ENCODE peak calls at places on chromosomes 11 and 22, in five cellular contexts. P is A549, V is tibial artery, Q is fibroblast of mammary gland, K is WTC11. B is an unnamed sample.

GRCh38 chr11:119094816-119095065 is 6.9 kb downstream of the DPAGT1 start:
- DNase-seq in Q (peak), V (peak), K (peak), P (no peak), B (peak)

GRCh38 chr22:27668828-27669797 is 132.4 kb downstream of the MN1 start:
- DNase-seq in V (no peak), P (peak), K (no peak), Q (peak), B (no peak)

GRCh38 chr11:57109331-57109730 is 72.4 kb upstream of the LRRC55 start:
- DNase-seq in Q (no peak), V (no peak), P (no peak), K (no peak), B (no peak)

GRCh38 chr22:48772286-48772907 is 1055.3 kb downstream of the BRD1 start:
- DNase-seq in V (no peak), K (no peak), Q (no peak), P (no peak), B (no peak)

GRCh38 chr11:113562576-113562975 is 87.4 kb upstream of the DRD2 start:
- DNase-seq in Q (no peak), V (no peak), K (no peak), P (no peak), B (no peak)

GRCh38 chr11:86905252-86905651 is 49.9 kb downstream of the FZD4 start:
- DNase-seq in V (no peak), P (no peak), Q (no peak), K (no peak), B (no peak)

GRCh38 chr11:76839326-76839725 is 21.4 kb upstream of the ACER3 start:
- DNase-seq in K (no peak), Q (no peak), V (no peak), P (no peak), B (no peak)

GRCh38 chr11:96049426-96049825 is 125.5 kb upstream of the MTMR2 start:
- DNase-seq in P (no peak), Q (peak), V (no peak), K (no peak), B (peak)

GRCh38 chr11:80371931-80372330 is 931.1 kb upstream of the TENM4 start:
- DNase-seq in Q (no peak), K (no peak), P (no peak), V (no peak), B (no peak)

GRCh38 chr11:125364085-125364822 is 131.8 kb downstream of the FEZ1 start:
- DNase-seq in V (no peak), K (no peak), Q (no peak), P (no peak), B (peak)

GRCh38 chr11:43632171-43632570 is 48.4 kb upstream of the HSD17B12 start:
- DNase-seq in K (no peak), Q (peak), P (no peak), V (no peak), B (peak)

GRCh38 chr11:64208796-64209562 is 2.5 kb downstream of the FERMT3 start:
- DNase-seq in V (no peak), K (no peak), P (no peak), Q (no peak), B (no peak)

GRCh38 chr11:114684636-114685035 is 6.3 kb downstream of the NXPE2 start:
- DNase-seq in V (no peak), Q (peak), K (no peak), P (no peak), B (no peak)

GRCh38 chr11:64229090-64229958 is 1.0 kb upstream of the DNAJC4 start:
- DNase-seq in V (no peak), K (no peak), Q (no peak), P (no peak), B (no peak)

GRCh38 chr11:93572171-93572570 is 29.0 kb upstream of the SMCO4 start:
- DNase-seq in Q (no peak), V (no peak), K (no peak), P (no peak), B (no peak)

GRCh38 chr11:95145430-95146063 is 55.9 kb downstream of the ENDOD1 start:
- DNase-seq in V (no peak), K (no peak), P (no peak), Q (no peak), B (no peak)

GRCh38 chr22:23781533-23781932 is 5.2 kb upstream of the SMARCB1 start:
- DNase-seq in V (peak), Q (peak), P (peak), K (no peak), B (peak)

GRCh38 chr22:26648011-26648497 is 9.3 kb upstream of the MIAT start:
- DNase-seq in V (no peak), K (peak), Q (no peak), P (no peak), B (no peak)

GRCh38 chr22:34722901-34723300 is 343.1 kb upstream of the ISX start:
- DNase-seq in P (no peak), V (no peak), K (no peak), Q (no peak), B (no peak)

DNA sequence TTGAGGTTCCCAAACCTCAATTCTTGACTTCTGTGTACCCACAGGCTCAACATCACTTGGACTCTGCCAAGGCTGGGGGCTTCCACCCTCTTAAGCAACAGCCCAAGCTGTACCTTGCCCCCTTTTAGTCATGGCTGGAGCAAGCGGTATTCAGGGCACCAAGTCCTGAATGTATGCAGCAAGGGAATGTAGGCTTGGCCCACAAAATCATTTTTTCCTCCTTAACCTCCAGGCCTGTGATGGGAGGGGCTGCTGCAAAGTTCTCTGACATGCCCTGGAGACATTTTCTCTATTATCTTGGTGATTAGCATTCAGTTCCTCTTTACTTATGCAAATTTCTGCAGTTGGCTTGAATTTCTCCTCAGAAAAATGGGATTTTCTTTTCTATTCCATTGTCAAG is 4.9 kb upstream of the OR5L1 start:
- DNase-seq in P (no peak), K (no peak), V (no peak), Q (no peak), B (no peak)
- TF ChIP-seq CTCF in P (no peak), K (no peak), V (no peak), Q (no peak), B (no peak)

DNA sequence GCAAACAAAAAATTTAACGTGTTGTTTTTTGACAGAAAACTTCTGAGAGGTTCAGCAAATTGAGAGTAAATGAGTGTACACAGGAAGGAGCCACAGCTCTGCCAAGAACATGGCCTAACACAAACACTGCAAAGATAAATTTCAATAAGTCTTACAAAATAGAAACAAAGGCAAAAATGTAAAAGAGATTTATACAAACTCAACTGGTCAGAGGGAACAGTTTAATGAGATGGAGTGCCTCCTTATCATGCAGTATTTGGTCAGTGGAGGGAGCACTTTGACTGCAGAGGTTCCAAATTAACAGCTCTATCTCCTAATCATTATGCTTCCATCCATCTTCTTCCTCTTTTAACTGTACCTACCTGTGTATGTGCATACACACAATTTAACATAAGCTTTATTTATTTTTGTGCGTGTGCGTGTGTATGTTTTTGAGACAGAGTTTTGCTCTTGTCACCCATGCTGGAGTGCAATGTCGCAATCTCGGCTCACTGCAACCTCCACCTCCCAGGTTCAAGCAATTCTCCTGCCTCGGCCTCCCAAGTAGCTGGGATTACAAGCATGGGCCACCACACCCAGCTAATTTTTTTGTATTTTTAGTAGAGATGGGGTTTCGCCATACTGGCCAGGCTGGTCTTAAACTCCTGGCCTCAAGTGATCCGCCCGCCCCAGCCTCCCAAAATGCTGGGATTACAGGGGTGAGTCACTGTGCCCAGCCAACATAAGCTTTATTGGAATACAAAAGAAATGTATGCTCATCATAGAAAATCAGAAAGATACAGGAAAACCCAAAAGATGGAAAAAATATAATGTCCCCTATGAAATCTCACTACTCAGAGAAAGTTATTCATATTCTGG is 111.9 kb downstream of the MRTFA start:
- DNase-seq in P (peak), K (no peak), V (no peak), Q (peak), B (no peak)
- TF ChIP-seq CTCF in P (peak), K (no peak), V (peak), Q (peak), B (peak)

DNA sequence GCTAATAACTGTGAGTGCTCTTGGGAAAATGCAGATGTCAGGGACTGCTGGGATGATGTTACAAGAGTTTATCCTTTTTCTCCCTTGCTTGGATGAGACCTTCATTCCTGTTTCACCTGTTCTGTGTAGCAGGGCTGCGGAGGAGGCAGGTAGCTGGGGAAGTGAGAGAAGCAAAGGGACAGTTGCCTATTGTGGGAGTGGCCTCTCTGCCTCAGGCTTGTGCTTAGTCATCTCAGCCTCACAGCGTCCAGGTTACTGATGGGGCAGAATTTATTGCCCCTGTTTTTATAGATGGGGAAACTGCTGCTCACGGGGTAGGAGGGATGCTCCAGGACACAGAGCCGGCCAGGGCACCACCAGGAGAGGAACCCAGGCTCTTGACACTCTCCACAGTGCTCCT is 1.7 kb downstream of the STX3 start:
- DNase-seq in K (no peak), V (no peak), Q (peak), P (peak), B (peak)
- TF ChIP-seq CTCF in K (no peak), V (no peak), Q (no peak), P (no peak), B (no peak)

DNA sequence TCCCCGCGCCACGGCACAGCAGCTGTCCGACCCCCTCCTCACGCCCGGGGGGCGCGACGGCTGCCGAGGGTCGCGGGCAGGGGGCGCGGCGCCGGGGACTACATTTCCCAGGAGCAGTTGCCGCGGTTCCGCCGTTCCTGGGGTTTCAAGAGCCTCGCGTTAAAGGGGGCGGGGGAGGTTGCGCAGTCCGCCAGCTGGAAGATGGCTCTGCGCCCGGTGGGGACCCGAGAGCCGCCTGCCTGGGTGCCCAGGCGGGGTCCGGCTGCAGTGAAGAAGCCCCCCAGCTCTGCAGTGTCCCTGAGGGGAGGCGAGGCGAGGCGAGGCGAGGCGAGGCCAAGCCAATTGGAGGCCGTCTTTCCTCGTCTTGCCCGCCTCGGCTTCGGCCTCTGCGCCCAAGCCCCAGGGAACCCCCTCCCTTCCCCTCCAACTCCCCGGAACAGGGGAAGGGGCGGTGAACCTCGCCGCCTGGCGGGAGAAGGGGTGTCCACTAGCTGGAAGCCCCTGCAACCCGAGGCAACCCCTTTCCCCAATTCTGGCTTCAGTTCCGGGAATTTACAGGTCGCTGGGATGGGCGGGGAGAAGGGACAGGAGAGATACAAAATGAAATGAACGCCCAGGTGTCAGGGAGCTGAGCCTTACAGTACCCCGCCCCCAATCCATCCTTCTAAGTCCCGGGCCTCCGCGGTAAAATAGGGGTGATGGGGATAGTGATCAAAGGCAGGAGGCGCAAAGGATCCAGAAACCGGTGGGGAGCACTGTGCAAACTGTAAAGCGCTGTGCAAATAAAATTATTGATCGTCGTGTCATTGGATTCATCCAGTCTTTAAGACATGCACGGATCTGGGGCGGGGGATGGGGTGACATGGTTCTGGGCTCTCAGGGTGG is 5.2 kb upstream of the GCAT start:
- DNase-seq in V (peak), Q (no peak), K (peak), P (peak), B (no peak)
- TF ChIP-seq CTCF in V (no peak), Q (no peak), K (no peak), P (no peak), B (no peak)

DNA sequence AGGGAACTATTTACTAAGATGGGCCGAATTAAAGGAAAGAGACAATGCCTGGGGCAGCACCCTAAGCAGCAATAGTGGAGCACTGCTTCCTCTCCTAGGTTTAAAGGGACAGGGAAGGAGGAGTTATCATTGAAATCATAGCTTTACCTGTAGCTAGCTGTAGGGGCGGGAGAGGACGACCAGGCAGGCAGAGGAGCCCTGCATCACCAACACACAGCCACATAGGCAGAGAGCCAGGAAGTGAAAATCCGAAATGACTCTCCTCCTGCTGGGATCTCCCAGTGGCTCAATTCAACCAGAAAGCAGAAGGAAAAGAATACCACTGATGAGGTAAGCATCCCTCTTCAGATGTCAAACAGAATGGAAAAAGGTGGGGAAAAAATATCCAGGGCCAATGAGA is 20.4 kb downstream of the MRGPRX4 start:
- DNase-seq in V (no peak), Q (no peak), K (peak), P (no peak), B (no peak)
- TF ChIP-seq CTCF in V (no peak), Q (no peak), K (no peak), P (no peak), B (no peak)

DNA sequence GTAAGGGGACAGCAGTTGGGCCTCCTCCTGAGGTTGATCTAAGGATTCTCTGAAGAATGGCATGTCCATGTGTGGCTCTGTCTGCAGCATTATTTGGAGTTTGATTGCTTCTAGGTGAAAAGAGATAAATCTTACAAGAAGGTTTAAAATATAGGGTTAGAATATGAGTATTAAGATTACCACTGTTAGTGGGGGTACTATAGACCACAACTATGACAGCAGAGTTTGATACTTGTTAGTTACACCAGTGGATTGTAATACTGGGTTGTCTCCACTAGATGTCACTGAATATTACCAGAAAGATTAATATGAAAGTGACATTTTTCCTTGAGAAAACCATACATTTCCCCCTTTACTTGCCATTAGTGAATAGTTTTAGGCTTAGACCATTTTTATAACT is 47.9 kb downstream of the ZNF280B start:
- DNase-seq in V (no peak), P (peak), Q (peak), K (no peak), B (no peak)
- TF ChIP-seq CTCF in V (no peak), P (peak), Q (peak), K (peak), B (peak)

GRCh38 chr22:35739642-35740041 is 22.0 kb downstream of the APOL5 start:
- DNase-seq in V (peak), Q (peak), K (no peak), P (peak), B (no peak)
- TF ChIP-seq CTCF in V (peak), Q (peak), K (no peak), P (peak), B (peak)